ENCODE peak calls at places on chromosomes 5 and 9, in eight cellular contexts. One of them, this sample, is unnamed.

GRCh38 chr5:177434437-177434836 is 8.0 kb downstream of the GRK6 start:
- DNase-seq in GM23338: no peak
- DNase-seq in A549: no peak
- DNase-seq in SK-N-SH: no peak
- DNase-seq in K562: no peak
- DNase-seq in HCT116: no peak
- DNase-seq in HepG2: no peak
- DNase-seq in GM12878: no peak
- DNase-seq in this sample: no peak

GRCh38 chr9:99491408-99492259 is 269.6 kb downstream of the SEC61B start:
- DNase-seq in GM23338: no peak
- DNase-seq in SK-N-SH: no peak
- DNase-seq in K562: no peak
- DNase-seq in GM12878: peak; percentile 20
- DNase-seq in A549: no peak
- DNase-seq in HepG2: no peak
- DNase-seq in HCT116: no peak
- DNase-seq in this sample: no peak

GRCh38 chr5:151671979-151672378 is 14.7 kb downstream of the SPARC start:
- DNase-seq in SK-N-SH: no peak
- DNase-seq in HCT116: no peak
- DNase-seq in GM12878: no peak
- DNase-seq in A549: no peak
- DNase-seq in HepG2: no peak
- DNase-seq in GM23338: no peak
- DNase-seq in K562: no peak
- DNase-seq in this sample: no peak

GRCh38 chr9:114037961-114038723 is 40.0 kb downstream of the AMBP start:
- DNase-seq in SK-N-SH: no peak
- DNase-seq in GM12878: no peak
- DNase-seq in K562: no peak
- DNase-seq in HepG2: no peak
- DNase-seq in GM23338: peak; percentile 78
- DNase-seq in A549: no peak
- DNase-seq in HCT116: no peak
- DNase-seq in this sample: no peak

GRCh38 chr5:174617910-174618309 is 106.5 kb upstream of the MSX2 start:
- DNase-seq in GM12878: no peak
- DNase-seq in A549: no peak
- DNase-seq in HepG2: no peak
- DNase-seq in GM23338: no peak
- DNase-seq in HCT116: no peak
- DNase-seq in K562: no peak
- DNase-seq in SK-N-SH: peak; percentile 31
- DNase-seq in this sample: no peak

GRCh38 chr9:109278848-109279247 is 42.0 kb downstream of the EPB41L4B start:
- DNase-seq in K562: no peak
- DNase-seq in GM12878: no peak
- DNase-seq in GM23338: no peak
- DNase-seq in SK-N-SH: no peak
- DNase-seq in A549: no peak
- DNase-seq in HCT116: no peak
- DNase-seq in HepG2: no peak
- DNase-seq in this sample: no peak

GRCh38 chr9:38339496-38339895 is 53.0 kb upstream of the ALDH1B1 start:
- DNase-seq in HepG2: no peak
- DNase-seq in K562: no peak
- DNase-seq in SK-N-SH: no peak
- DNase-seq in GM12878: no peak
- DNase-seq in HCT116: no peak
- DNase-seq in GM23338: no peak
- DNase-seq in A549: no peak
- DNase-seq in this sample: no peak

GRCh38 chr9:98477884-98478283 is 222.4 kb upstream of the TBC1D2 start:
- DNase-seq in SK-N-SH: no peak
- DNase-seq in GM12878: no peak
- DNase-seq in GM23338: no peak
- DNase-seq in HepG2: no peak
- DNase-seq in HCT116: no peak
- DNase-seq in A549: no peak
- DNase-seq in K562: no peak
- DNase-seq in this sample: no peak

GRCh38 chr5:24773241-24773640 is 128.5 kb upstream of the CDH10 start:
- DNase-seq in SK-N-SH: no peak
- DNase-seq in A549: no peak
- DNase-seq in GM12878: no peak
- DNase-seq in HepG2: no peak
- DNase-seq in K562: no peak
- DNase-seq in HCT116: no peak
- DNase-seq in GM23338: no peak
- DNase-seq in this sample: no peak

GRCh38 chr5:77355074-77355473 is 137.0 kb downstream of the WDR41 start:
- DNase-seq in SK-N-SH: no peak
- DNase-seq in GM23338: no peak
- DNase-seq in GM12878: no peak
- DNase-seq in HCT116: no peak
- DNase-seq in HepG2: no peak
- DNase-seq in A549: no peak
- DNase-seq in K562: no peak
- DNase-seq in this sample: no peak

GRCh38 chr9:10268500-10269485 is 344.0 kb downstream of the PTPRD start:
- DNase-seq in GM23338: peak; percentile 73
- DNase-seq in HCT116: no peak
- DNase-seq in HepG2: peak; percentile 5
- DNase-seq in SK-N-SH: peak; percentile 31
- DNase-seq in A549: no peak
- DNase-seq in GM12878: no peak
- DNase-seq in K562: no peak
- DNase-seq in this sample: no peak
- TF ChIP-seq CTCF in GM23338: peak; percentile 83
- TF ChIP-seq CTCF in HCT116: no peak
- TF ChIP-seq CTCF in HepG2: peak; percentile 67
- TF ChIP-seq CTCF in SK-N-SH: peak; percentile 66
- TF ChIP-seq CTCF in A549: no peak
- TF ChIP-seq CTCF in GM12878: peak; percentile 57
- TF ChIP-seq CTCF in K562: no peak
- TF ChIP-seq CTCF in this sample: peak; percentile 24

GRCh38 chr9:557601-558201 is 283.8 kb upstream of the DMRT1 start:
- DNase-seq in A549: peak; percentile 68
- DNase-seq in HCT116: peak; percentile 41
- DNase-seq in GM23338: peak; percentile 68
- DNase-seq in SK-N-SH: no peak
- DNase-seq in GM12878: no peak
- DNase-seq in HepG2: peak; percentile 11
- DNase-seq in K562: no peak
- DNase-seq in this sample: peak; percentile 25
- H3K4me1 ChIP-seq in A549: peaks cover 68% of the 10 kb centered on the region
- H3K4me1 ChIP-seq in HCT116: peaks cover 16% of the 10 kb centered on the region
- H3K4me1 ChIP-seq in GM23338: peaks cover 3% of the 10 kb centered on the region
- H3K4me1 ChIP-seq in SK-N-SH: no peaks in the 10 kb centered on the region
- H3K4me1 ChIP-seq in GM12878: no peaks in the 10 kb centered on the region
- H3K4me1 ChIP-seq in HepG2: peaks cover 7% of the 10 kb centered on the region
- H3K4me1 ChIP-seq in K562: no peaks in the 10 kb centered on the region
- H3K4me1 ChIP-seq in this sample: peaks cover 11% of the 10 kb centered on the region

DNA sequence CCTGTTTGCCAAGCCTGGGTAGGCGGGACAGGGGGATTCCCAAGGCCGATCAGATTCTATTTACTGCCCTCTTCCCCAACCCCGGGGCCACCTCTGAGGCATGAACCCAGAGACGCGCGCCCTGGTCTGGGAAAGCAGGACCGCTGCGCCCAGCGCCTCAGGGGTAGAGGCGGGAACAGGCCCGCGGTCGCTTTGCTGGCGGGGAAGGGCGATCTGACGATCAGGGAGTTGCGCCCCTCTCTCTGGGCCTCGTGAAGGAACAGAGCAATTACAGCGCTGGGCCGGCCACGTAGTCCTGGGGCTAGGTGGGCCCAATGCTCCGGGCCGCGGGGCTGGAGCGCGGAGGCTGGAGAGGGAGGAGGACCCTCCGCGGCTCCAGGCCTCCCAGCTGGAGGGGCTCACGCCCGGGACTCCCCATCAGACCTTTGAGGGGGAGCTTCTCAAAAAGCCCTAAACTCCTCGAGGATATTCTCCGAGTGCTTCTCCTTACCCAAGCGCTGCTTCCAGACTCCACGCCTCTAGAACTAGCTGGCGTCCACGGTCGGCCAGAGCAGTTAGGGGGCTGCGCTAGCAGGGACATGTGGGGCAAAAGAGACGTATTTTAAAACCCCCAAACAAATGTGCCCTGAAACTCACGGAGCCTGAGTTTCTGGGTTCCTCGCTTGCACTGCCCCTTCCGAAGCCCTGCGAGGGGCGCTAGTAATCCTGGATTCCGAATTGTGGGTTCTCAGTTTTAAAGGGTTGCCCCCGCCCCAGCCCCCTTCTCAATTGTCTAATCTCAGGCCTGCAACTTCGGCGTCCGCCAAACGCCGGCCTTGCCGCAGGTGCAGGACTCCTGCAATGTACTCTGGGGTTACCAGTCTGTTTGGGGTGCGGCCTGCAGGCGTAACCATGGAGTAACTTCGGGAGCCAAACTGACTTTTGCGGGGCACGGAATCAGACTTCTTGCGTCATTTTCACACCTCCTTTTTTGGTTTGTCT is 57.6 kb downstream of the TMEM174 start:
- DNase-seq in SK-N-SH: no peak
- DNase-seq in HCT116: no peak
- DNase-seq in GM12878: no peak
- DNase-seq in GM23338: peak; percentile 78
- DNase-seq in A549: no peak
- DNase-seq in HepG2: no peak
- DNase-seq in K562: no peak
- DNase-seq in this sample: no peak
- TF ChIP-seq REST in SK-N-SH: no peak
- TF ChIP-seq REST in HCT116: no peak
- TF ChIP-seq REST in GM12878: no peak
- TF ChIP-seq REST in GM23338: no peak
- TF ChIP-seq REST in A549: no peak
- TF ChIP-seq REST in HepG2: no peak
- TF ChIP-seq REST in K562: no peak
- TF ChIP-seq REST in this sample: no peak

GRCh38 chr5:94968507-94969095 is 316.3 kb downstream of the MCTP1 start:
- DNase-seq in A549: peak; percentile 25
- DNase-seq in SK-N-SH: peak; percentile 34
- DNase-seq in HepG2: peak; percentile 75
- DNase-seq in HCT116: peak; percentile 69
- DNase-seq in GM12878: peak; percentile 26
- DNase-seq in GM23338: peak; percentile 88
- DNase-seq in K562: peak; percentile 61
- DNase-seq in this sample: peak; percentile 33

GRCh38 chr5:94967525-94967924 is 317.4 kb downstream of the MCTP1 start:
- DNase-seq in K562: no peak
- DNase-seq in GM12878: no peak
- DNase-seq in A549: no peak
- DNase-seq in HCT116: no peak
- DNase-seq in SK-N-SH: no peak
- DNase-seq in HepG2: no peak
- DNase-seq in GM23338: no peak
- DNase-seq in this sample: no peak

GRCh38 chr5:94972268-94972667 is 312.6 kb downstream of the MCTP1 start:
- DNase-seq in HepG2: no peak
- DNase-seq in A549: no peak
- DNase-seq in GM12878: no peak
- DNase-seq in K562: no peak
- DNase-seq in SK-N-SH: no peak
- DNase-seq in GM23338: no peak
- DNase-seq in HCT116: no peak
- DNase-seq in this sample: no peak

DNA sequence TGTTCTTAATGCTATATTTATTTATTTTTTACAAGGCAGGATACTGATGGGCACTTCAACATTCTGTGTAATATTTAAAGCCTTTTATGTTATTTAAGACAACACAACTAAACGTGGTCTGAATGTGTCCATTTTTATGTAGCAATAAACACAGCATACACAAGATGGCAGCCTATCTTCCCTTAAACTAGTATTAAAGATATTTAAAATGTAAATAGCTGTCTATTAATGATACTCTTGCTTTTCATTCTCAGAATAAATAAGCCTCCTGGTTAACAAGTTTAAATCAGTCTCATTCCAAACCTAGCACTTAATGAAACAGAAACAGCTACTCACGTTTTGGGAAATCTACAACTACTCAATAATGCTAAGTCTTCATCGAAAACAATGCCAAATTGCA is 315.7 kb downstream of the MCTP1 start:
- DNase-seq in A549: no peak
- DNase-seq in SK-N-SH: no peak
- DNase-seq in HepG2: no peak
- DNase-seq in GM12878: no peak
- DNase-seq in K562: peak; percentile 9
- DNase-seq in HCT116: peak; percentile 28
- DNase-seq in GM23338: peak; percentile 13
- DNase-seq in this sample: peak; percentile 12
- TF ChIP-seq CTCF in A549: no peak
- TF ChIP-seq CTCF in SK-N-SH: peak; percentile 54
- TF ChIP-seq CTCF in HepG2: peak; percentile 24
- TF ChIP-seq CTCF in GM12878: peak; percentile 57
- TF ChIP-seq CTCF in K562: no peak
- TF ChIP-seq CTCF in HCT116: peak; percentile 2
- TF ChIP-seq CTCF in GM23338: peak; percentile 52
- TF ChIP-seq CTCF in this sample: peak; percentile 11